ENCODE peak calls at places on chromosomes 3 and 15, in four cellular contexts. Y is A549, I is HepG2, D is K562. A is an unnamed sample.
A peak's percentile ranks its signal among the peaks of the same experiment; 100 is the strongest.

GRCh38 chr15:66269326-66270090 is 16.0 kb upstream of the MEGF11 start:
- DNase-seq in I (no peak), Y (no peak), D (peak; percentile 87), A (peak; percentile 55)

GRCh38 chr3:46979958-46980497 is 562 bp downstream of the NBEAL2 start:
- DNase-seq in I (no peak), D (peak; percentile 44), Y (no peak), A (no peak)

GRCh38 chr3:13890377-13891016 is 10.6 kb upstream of the WNT7A start:
- DNase-seq in I (no peak), D (peak; percentile 66), Y (no peak), A (no peak)

GRCh38 chr15:66908503-66909095 is 156.8 kb upstream of the SMAD3 start:
- DNase-seq in I (no peak), Y (no peak), D (no peak), A (no peak)

GRCh38 chr3:38636464-38636863 is 13.0 kb downstream of the SCN5A start:
- DNase-seq in I (no peak), D (no peak), Y (no peak), A (no peak)

GRCh38 chr3:30123224-30123623 is 483.2 kb upstream of the TGFBR2 start:
- DNase-seq in Y (no peak), D (no peak), I (no peak), A (no peak)

GRCh38 chr3:161914703-161915102 is 418.1 kb downstream of the OTOL1 start:
- DNase-seq in I (peak; percentile 44), Y (no peak), D (peak; percentile 0), A (no peak)

GRCh38 chr15:91224750-91225380 is 124.8 kb downstream of the SV2B start:
- DNase-seq in D (peak; percentile 49), I (peak; percentile 25), Y (peak; percentile 80), A (peak; percentile 54)

GRCh38 chr3:63818282-63819150 is 583 bp upstream of the C3orf49 start:
- DNase-seq in I (peak; percentile 37), Y (peak; percentile 17), D (peak; percentile 51), A (peak; percentile 61)

GRCh38 chr3:155334897-155335883 is 41.7 kb upstream of the STRIT1 start:
- DNase-seq in D (peak; percentile 91), I (no peak), Y (no peak), A (peak; percentile 80)

GRCh38 chr15:63157891-63158431 is 684 bp upstream of the RPS27L start:
- DNase-seq in Y (peak; percentile 87), D (peak; percentile 77), I (peak; percentile 70), A (peak; percentile 70)

GRCh38 chr3:112121577-112122547 is 11.2 kb downstream of the GCSAM start:
- DNase-seq in D (no peak), Y (no peak), I (no peak), A (peak; percentile 17)

GRCh38 chr15:63522143-63522531 is 17.7 kb downstream of the USP3 start:
- DNase-seq in I (no peak), Y (no peak), D (no peak), A (no peak)

GRCh38 chr15:89103481-89104171 is 15.4 kb downstream of the ABHD2 start:
- DNase-seq in D (no peak), Y (no peak), I (no peak), A (no peak)

GRCh38 chr3:126348308-126348920 is 8.8 kb downstream of the KLF15 start:
- DNase-seq in I (no peak), Y (no peak), D (no peak), A (no peak)

DNA sequence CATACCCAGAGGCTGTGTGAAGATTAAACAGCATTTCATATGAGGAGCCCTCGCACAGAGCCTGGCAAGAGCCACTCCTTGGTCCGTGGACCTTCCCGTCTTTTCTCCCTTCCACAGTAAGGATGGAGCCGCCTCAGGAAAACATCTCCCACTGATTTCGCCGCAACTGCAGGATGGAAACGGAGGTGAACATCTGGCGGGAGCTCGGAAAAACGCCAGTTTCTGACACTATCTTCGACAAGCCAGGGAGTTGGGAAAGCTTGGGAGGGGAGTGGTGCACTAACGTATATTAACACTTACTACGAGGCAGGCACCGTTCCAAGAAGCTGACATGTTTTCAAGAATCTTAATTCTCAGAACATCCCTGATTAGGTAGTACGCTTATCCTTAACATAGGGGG is 157.9 kb downstream of the XXYLT1 start:
- DNase-seq in D (peak; percentile 57), Y (no peak), I (no peak), A (no peak)
- TF ChIP-seq JUN in D (no peak), Y (no peak), I (no peak), A (no peak)

GRCh38 chr3:40584625-40585189 is 59.9 kb downstream of the ZNF621 start:
- DNase-seq in I (peak; percentile 50), Y (peak; percentile 40), D (peak; percentile 86), A (peak; percentile 68)
- TF ChIP-seq MYC in I (no peak), Y (no peak), D (no peak), A (no peak)

DNA sequence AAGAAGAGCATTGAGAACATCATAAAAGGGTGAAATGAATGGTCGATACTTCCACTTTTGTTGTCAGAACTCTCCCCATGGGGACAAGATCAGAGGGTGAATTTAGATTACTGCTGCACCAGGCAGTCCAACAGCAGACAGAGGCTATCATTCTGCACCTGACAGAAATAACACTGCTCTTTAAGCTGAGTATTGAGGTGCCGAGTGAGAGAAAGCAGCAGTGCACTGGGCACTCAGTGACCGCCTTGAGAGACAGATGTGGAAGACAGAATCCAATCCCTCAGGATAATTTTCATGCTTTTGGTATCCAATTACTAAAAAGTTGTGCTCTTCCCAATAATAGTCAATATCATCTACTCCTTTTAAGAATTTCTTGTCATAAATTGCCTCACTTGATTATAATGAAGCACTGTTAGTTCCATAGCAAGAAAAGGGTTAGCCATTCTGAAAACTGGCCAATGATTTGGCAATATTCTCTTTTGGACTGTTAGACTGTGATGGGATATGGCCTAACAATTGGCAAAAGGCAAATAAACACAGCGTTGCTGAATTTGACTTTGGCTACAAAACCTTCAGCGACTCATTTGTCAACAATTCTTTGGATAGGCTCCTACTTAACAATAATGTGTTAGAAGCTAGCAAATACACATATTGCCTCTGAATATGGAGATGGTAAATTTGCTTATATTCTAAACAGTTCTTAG is 5.5 kb downstream of the FGF7 start:
- DNase-seq in D (no peak), Y (no peak), I (no peak), A (no peak)
- TF ChIP-seq JUN in D (no peak), Y (no peak), I (no peak), A (no peak)

GRCh38 chr15:85010114-85010471 is 28.4 kb downstream of the PDE8A start:
- DNase-seq in I (no peak), D (no peak), Y (no peak), A (no peak)
- TF ChIP-seq MYC in I (no peak), D (peak; percentile 16), Y (no peak), A (no peak)

DNA sequence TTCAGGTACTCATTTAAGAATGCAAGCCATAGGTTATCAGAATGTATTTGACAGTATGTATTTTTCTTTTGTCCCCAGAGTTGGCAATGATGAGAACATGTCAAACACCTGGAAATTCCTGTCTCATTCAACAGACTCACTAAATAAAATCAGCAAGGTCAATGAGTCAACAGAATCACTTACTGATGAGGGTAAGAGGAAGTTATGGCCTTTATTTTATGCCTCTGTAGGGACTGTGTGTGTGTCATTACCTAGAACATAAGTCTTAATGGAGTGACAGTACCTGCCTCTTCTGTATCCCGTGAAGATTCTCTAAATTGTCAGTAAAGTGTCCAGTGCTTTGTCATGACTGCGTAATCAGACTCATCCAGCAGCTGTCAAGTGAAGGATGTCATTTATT is 77.5 kb downstream of the KLHL25 start:
- DNase-seq in D (no peak), Y (no peak), I (no peak), A (no peak)
- TF ChIP-seq JUN in D (no peak), Y (no peak), I (no peak), A (no peak)

DNA sequence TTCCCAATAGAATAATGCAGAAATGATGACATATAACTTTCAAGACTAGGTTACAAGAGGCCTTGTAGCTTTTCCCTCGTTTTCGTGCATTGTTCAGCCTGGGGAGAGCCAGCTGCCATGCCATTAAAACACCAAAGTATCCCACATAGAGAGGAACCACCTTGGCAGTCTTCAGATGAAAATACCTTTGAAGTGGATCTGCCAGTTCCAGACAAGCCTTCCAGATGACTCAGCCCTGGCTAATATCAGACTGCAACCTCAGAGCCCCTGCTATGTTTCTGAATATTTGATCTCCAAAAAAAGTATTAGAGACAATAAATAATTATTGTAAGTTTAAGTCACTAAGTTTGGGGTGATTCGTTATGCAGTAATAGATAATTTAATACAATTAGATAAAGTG is 294.3 kb upstream of the GBE1 start:
- DNase-seq in D (no peak), Y (no peak), I (no peak), A (peak; percentile 7)
- TF ChIP-seq MYC in D (no peak), Y (no peak), I (no peak), A (no peak)

A was measured in endothelial cell of umbilical vein.